ENCODE peak calls at places on chromosomes 6 and 20, in four cellular contexts. N is K562, B is GM12891, X is GM12878. O is an unnamed sample.

GRCh38 chr6:51025082-51025777 is 206.6 kb downstream of the TFAP2B start:
- DNase-seq in B (no peak), X (no peak), N (peak), O (no peak)

GRCh38 chr6:56370127-56370540 is 122.8 kb upstream of the COL21A1 start:
- DNase-seq in X (no peak), N (peak), B (no peak), O (no peak)

GRCh38 chr20:37394543-37395410 is 48.8 kb downstream of the SRC start:
- DNase-seq in N (no peak), B (no peak), X (no peak), O (peak)

GRCh38 chr6:104639671-104640070 is 220.0 kb downstream of the HACE1 start:
- DNase-seq in N (no peak), B (no peak), X (peak), O (peak)

GRCh38 chr6:168201383-168201782 is 118.2 kb downstream of the DACT2 start:
- DNase-seq in X (no peak), N (peak), B (no peak), O (no peak)

GRCh38 chr20:11867286-11867921 is 50.3 kb upstream of the BTBD3 start:
- DNase-seq in X (no peak), B (no peak), N (no peak), O (no peak)

GRCh38 chr6:140320081-140320798 is 945.8 kb upstream of the CITED2 start:
- DNase-seq in B (no peak), N (no peak), X (no peak), O (peak)

GRCh38 chr6:16388488-16388887 is 150.1 kb downstream of the GMPR start:
- DNase-seq in N (no peak), X (no peak), B (no peak), O (no peak)

GRCh38 chr6:42007286-42007685 is 43.0 kb upstream of the TAF8 start:
- DNase-seq in B (no peak), N (no peak), X (no peak), O (no peak)

GRCh38 chr20:32450484-32451061 is 92.4 kb downstream of the ASXL1 start:
- DNase-seq in N (no peak), X (no peak), B (no peak), O (no peak)

GRCh38 chr6:114253431-114253830 is 89.4 kb downstream of the HS3ST5 start:
- DNase-seq in X (no peak), B (no peak), N (no peak), O (no peak)

GRCh38 chr20:50285376-50286173 is 94.9 kb downstream of the CEBPB start:
- DNase-seq in B (no peak), X (peak), N (no peak), O (no peak)

GRCh38 chr20:11271319-11271718 is 597.5 kb upstream of the JAG1 start:
- DNase-seq in X (no peak), N (no peak), B (no peak), O (no peak)

GRCh38 chr6:140809694-140810101 is 1323.0 kb upstream of the GJE1 start:
- DNase-seq in B (no peak), N (no peak), X (peak), O (no peak)

DNA sequence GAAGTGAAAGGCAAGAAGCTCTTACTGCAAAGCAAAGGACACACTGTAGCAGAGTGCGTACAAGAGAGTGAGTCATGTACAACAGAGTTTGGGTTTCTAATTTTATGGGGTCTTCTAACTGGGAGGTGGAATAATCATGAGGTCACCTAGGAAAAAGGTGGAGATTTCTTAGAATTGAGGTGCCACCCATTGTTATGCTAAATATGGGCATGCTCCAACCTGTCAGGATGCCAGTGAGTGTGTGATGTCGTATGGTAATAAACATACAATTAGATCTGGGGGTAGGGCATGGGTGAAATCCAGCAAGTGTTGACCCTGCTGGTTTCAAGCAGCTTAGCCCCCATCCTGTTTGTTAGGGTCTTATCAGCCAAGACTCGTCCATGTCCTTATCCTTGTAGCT is 46.6 kb downstream of the OR2B6 start:
- DNase-seq in N (no peak), X (no peak), B (no peak), O (no peak)
- TF ChIP-seq SPI1 in N (no peak), X (no peak), B (no peak), O (no peak)

GRCh38 chr6:138722425-138723371 is 50.9 kb upstream of the CCDC28A start:
- DNase-seq in B (no peak), X (no peak), N (no peak), O (no peak)

GRCh38 chr6:138719744-138720143 is 53.8 kb upstream of the CCDC28A start:
- DNase-seq in B (no peak), N (no peak), X (no peak), O (no peak)

GRCh38 chr6:138726066-138727060 is 47.2 kb upstream of the CCDC28A start:
- DNase-seq in X (no peak), N (no peak), B (no peak), O (no peak)

GRCh38 chr6:138727182-138727581 is 46.4 kb upstream of the CCDC28A start:
- DNase-seq in B (no peak), N (no peak), X (no peak), O (no peak)

GRCh38 chr6:138724015-138724414 is 49.6 kb upstream of the CCDC28A start:
- DNase-seq in X (no peak), N (no peak), B (no peak), O (no peak)
- TF ChIP-seq SPI1 in X (peak), N (peak), B (peak), O (peak)

DNA sequence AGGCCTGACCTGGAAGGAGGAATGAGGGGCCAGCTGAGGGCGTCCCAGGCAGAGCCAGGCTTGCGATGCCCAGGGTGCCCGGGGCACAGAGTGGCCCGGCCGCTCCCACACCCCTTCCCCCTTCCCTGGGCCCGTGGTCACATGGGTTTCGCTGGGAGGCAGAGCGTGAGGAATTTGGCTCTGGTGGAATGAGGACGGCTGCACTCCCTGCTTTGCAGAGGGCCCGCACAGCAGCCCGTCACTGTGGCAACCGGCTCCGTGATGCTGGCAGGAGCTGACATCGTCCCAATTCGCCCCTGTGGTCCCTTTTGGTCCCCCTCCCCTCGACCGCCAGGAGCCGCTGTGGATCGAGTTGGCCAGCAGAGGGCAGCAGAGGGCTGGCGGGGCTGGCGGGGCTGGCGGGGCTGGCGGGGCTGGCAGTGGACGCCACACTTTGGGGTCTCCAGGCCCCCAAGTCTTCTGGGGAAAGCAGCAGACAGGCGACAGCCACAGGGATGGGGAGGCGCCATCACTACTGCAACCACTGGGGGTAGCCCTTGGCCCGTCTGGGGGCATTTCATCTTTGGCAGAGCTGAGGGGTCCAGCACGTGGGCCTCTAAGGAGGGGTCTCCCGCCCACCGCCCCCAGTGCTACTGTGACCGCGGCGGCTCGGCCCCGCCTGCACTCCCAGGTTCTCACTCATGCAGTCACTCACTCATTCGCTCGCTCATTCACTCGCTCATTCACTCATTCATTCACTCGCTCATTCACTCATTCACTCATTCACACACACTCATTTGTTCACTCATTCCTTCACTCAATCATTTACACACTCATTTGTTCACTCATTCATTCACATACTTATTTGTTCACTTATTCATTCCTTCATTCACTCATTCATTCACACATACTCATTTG is 49.7 kb upstream of the BHLHE23 start:
- DNase-seq in X (no peak), N (peak), B (peak), O (peak)
- TF ChIP-seq SPI1 in X (no peak), N (no peak), B (no peak), O (no peak)

GRCh38 chr6:155185544-155185943 is 78.3 kb upstream of the CLDN20 start:
- DNase-seq in N (no peak), B (no peak), X (no peak), O (no peak)
- TF ChIP-seq SPI1 in N (no peak), B (no peak), X (no peak), O (no peak)

GRCh38 chr20:64106981-64107735 is at the start of gene NPBWR2:
- DNase-seq in X (no peak), B (no peak), N (peak), O (no peak)
- TF ChIP-seq SPI1 in X (no peak), B (no peak), N (no peak), O (no peak)